ENCODE peak calls at places on chromosome 10, in nine cellular contexts. N is renal cortical epithelial cell; J is NCI-H1092; R is astrocyte of the hippocampus; H is aorta; S is stimulated activated CD4-positive, alpha-beta T cell treated with anti-CD3 and anti-CD28 coated beads, Interleukin-15, amount 100 ng/mL, for 1 hour; B is AG10803; M is pancreas; W is EL. E is an unnamed sample.

GRCh38 chr10:132572545-132572937 is 35.0 kb downstream of the INPP5A start:
- DNase-seq in W (no peak), B (peak; percentile 20), H (no peak), R (peak; percentile 72), S (no peak), M (no peak), J (no peak), N (peak; percentile 41), E (no peak)

GRCh38 chr10:29926649-29927048 is 132.7 kb downstream of the JCAD start:
- DNase-seq in M (no peak), W (peak; percentile 30), H (no peak), R (peak; percentile 84), S (no peak), B (peak; percentile 70), J (no peak), N (peak; percentile 72), E (peak; percentile 80)

GRCh38 chr10:29850371-29850770 is 209.0 kb downstream of the JCAD start:
- DNase-seq in J (no peak), R (no peak), W (no peak), H (no peak), M (no peak), B (no peak), S (no peak), N (no peak), E (no peak)

GRCh38 chr10:8386781-8387180 is 332.3 kb downstream of the GATA3 start:
- DNase-seq in W (no peak), M (no peak), H (no peak), N (no peak), J (no peak), B (no peak), R (no peak), S (no peak), E (no peak)

GRCh38 chr10:43045246-43045621 is 31.6 kb upstream of the RET start:
- DNase-seq in N (no peak), W (no peak), S (no peak), R (no peak), J (no peak), H (peak; percentile 61), B (no peak), M (no peak), E (no peak)

GRCh38 chr10:17025444-17026295 is 103.9 kb downstream of the CUBN start:
- DNase-seq in B (peak; percentile 99), M (no peak), J (no peak), S (peak; percentile 23), R (peak; percentile 95), N (peak; percentile 96), W (peak; percentile 96), H (peak; percentile 82), E (peak; percentile 100)

GRCh38 chr10:3976718-3977117 is 191.7 kb upstream of the KLF6 start:
- DNase-seq in R (no peak), N (no peak), W (no peak), B (no peak), J (no peak), M (no peak), H (no peak), S (no peak), E (no peak)

GRCh38 chr10:43846187-43846680 is 197.6 kb upstream of the ZNF32 start:
- DNase-seq in W (peak; percentile 83), B (peak; percentile 92), M (no peak), J (no peak), R (no peak), N (no peak), H (peak; percentile 85), S (no peak), E (peak; percentile 88)

GRCh38 chr10:54096892-54097291 is 704.1 kb downstream of the PCDH15 start:
- DNase-seq in R (no peak), S (no peak), W (no peak), M (no peak), B (no peak), J (no peak), N (no peak), H (no peak), E (no peak)

GRCh38 chr10:58859541-58859940 is 316.9 kb upstream of the PHYHIPL start:
- DNase-seq in B (peak; percentile 32), S (no peak), R (no peak), M (no peak), J (no peak), N (no peak), W (no peak), H (no peak), E (no peak)

GRCh38 chr10:122091722-122092121 is 102.8 kb downstream of the TACC2 start:
- DNase-seq in W (no peak), H (no peak), J (no peak), R (no peak), S (no peak), B (no peak), M (no peak), N (no peak), E (no peak)

GRCh38 chr10:12656518-12657142 is 307.3 kb downstream of the CAMK1D start:
- DNase-seq in J (no peak), N (peak; percentile 84), H (no peak), B (peak; percentile 66), W (peak; percentile 40), R (peak; percentile 61), S (no peak), M (no peak), E (peak; percentile 72)

GRCh38 chr10:77915299-77916105 is 11.1 kb downstream of the DLG5 start:
- DNase-seq in W (peak; percentile 33), J (no peak), M (no peak), S (no peak), H (no peak), B (peak; percentile 69), R (no peak), N (no peak), E (no peak)

GRCh38 chr10:78640981-78641646 is 427.7 kb upstream of the ZMIZ1 start:
- DNase-seq in J (no peak), S (no peak), H (no peak), N (no peak), R (no peak), B (no peak), W (no peak), M (no peak), E (no peak)

GRCh38 chr10:30127120-30127541 is 67.7 kb upstream of the JCAD start:
- DNase-seq in N (no peak), W (no peak), M (no peak), J (no peak), R (no peak), B (peak; percentile 94), S (no peak), H (no peak), E (peak; percentile 68)

GRCh38 chr10:46028584-46029570 is 1.5 kb downstream of the NCOA4 start:
- DNase-seq in M (no peak), N (peak; percentile 90), S (no peak), J (no peak), B (peak; percentile 73), H (no peak), W (peak; percentile 64), R (peak; percentile 74), E (peak; percentile 80)

GRCh38 chr10:118106426-118106825 is 59.7 kb upstream of the RAB11FIP2 start:
- DNase-seq in S (no peak), B (peak; percentile 37), N (peak; percentile 50), W (peak; percentile 16), R (peak; percentile 52), J (no peak), H (no peak), M (no peak), E (peak; percentile 41)

GRCh38 chr10:95221124-95221523 is 27.1 kb downstream of the ACSM6 start:
- DNase-seq in J (no peak), N (peak; percentile 75), H (no peak), M (no peak), W (peak; percentile 67), R (peak; percentile 81), S (no peak), B (peak; percentile 61), E (no peak)

GRCh38 chr10:19815036-19815435 is 1.2 kb upstream of the PLXDC2 start:
- DNase-seq in W (no peak), H (no peak), N (no peak), J (no peak), B (no peak), S (no peak), M (no peak), R (no peak), E (no peak)

GRCh38 chr10:88986549-88987242 is 3.9 kb upstream of the FAS start:
- DNase-seq in S (no peak), J (no peak), W (peak; percentile 38), R (peak; percentile 61), M (no peak), B (peak; percentile 32), N (peak; percentile 34), H (no peak), E (peak; percentile 54)

GRCh38 chr10:77493851-77494788 is 143.5 kb downstream of the KCNMA1 start:
- DNase-seq in W (peak; percentile 47), B (peak; percentile 37), R (peak; percentile 83), M (no peak), S (no peak), N (peak; percentile 34), H (no peak), J (peak; percentile 19), E (peak; percentile 55)

GRCh38 chr10:63438506-63439498 is 27.0 kb downstream of the JMJD1C start:
- DNase-seq in B (no peak), R (no peak), H (no peak), W (peak; percentile 8), M (no peak), S (no peak), J (no peak), N (no peak), E (peak; percentile 21)

GRCh38 chr10:120593693-120594092 is 136.7 kb downstream of the PLPP4 start:
- DNase-seq in N (no peak), S (no peak), M (no peak), J (no peak), H (no peak), B (no peak), W (no peak), R (no peak), E (no peak)